ENCODE peak calls at places on chromosomes 1 and 21, in five cellular contexts. Z is left lung; T is astrocyte; U is IMR-90; W is CD8-positive, alpha-beta T cell. C is an unnamed sample.

GRCh38 chr1:116754203-116754977 is at the start of gene CD2:
- DNase-seq in T (no peak), W (peak), U (no peak), Z (no peak), C (no peak)

GRCh38 chr1:184605941-184606340 is 148.7 kb downstream of the EDEM3 start:
- DNase-seq in T (no peak), W (no peak), U (peak), Z (no peak), C (no peak)

GRCh38 chr1:182629674-182630073 is 25.5 kb upstream of the RGS16 start:
- DNase-seq in T (no peak), Z (no peak), U (no peak), W (peak), C (no peak)

GRCh38 chr1:182111496-182111895 is 50.0 kb upstream of the ZNF648 start:
- DNase-seq in W (no peak), Z (no peak), T (no peak), U (no peak), C (no peak)

GRCh38 chr1:157371211-157371610 is 181.1 kb downstream of the FCRL5 start:
- DNase-seq in Z (no peak), U (no peak), W (no peak), T (no peak), C (no peak)

GRCh38 chr1:204192589-204193352 is 3.5 kb downstream of the KISS1 start:
- DNase-seq in T (peak), U (no peak), W (no peak), Z (no peak), C (no peak)

GRCh38 chr1:191929383-191929782 is 228.9 kb upstream of the RGS18 start:
- DNase-seq in Z (no peak), U (no peak), T (no peak), W (no peak), C (no peak)

GRCh38 chr1:247908761-247909160 is 11.3 kb upstream of the OR2T8 start:
- DNase-seq in U (no peak), W (no peak), T (no peak), Z (no peak), C (no peak)

GRCh38 chr1:172742599-172743500 is 83.9 kb downstream of the FASLG start:
- DNase-seq in Z (no peak), W (no peak), T (no peak), U (peak), C (no peak)

GRCh38 chr1:101055623-101056022 is 30.0 kb upstream of the DPH5 start:
- DNase-seq in U (no peak), W (no peak), Z (no peak), T (no peak), C (no peak)

GRCh38 chr21:38905328-38905727 is 99.6 kb downstream of the ETS2 start:
- DNase-seq in U (no peak), W (no peak), Z (no peak), T (no peak), C (no peak)

GRCh38 chr1:67893126-67893495 is 59.8 kb upstream of the GNG12 start:
- DNase-seq in W (no peak), U (no peak), Z (no peak), T (no peak), C (no peak)

GRCh38 chr21:36330904-36331303 is 10.9 kb downstream of the MORC3 start:
- DNase-seq in U (peak), Z (no peak), T (peak), W (peak), C (no peak)

GRCh38 chr1:7652551-7653098 is 118.5 kb upstream of the VAMP3 start:
- DNase-seq in W (no peak), Z (no peak), T (no peak), U (no peak), C (no peak)

GRCh38 chr1:16498573-16499359 is 15.3 kb downstream of the RNU1-1 start:
- DNase-seq in U (peak), Z (peak), T (peak), W (peak), C (peak)

GRCh38 chr1:3609016-3609768 is 2.1 kb downstream of the MEGF6 start:
- DNase-seq in W (no peak), T (no peak), Z (no peak), U (no peak), C (no peak)

GRCh38 chr1:3609769-3610157 is 1.5 kb downstream of the MEGF6 start:
- DNase-seq in W (no peak), U (no peak), T (no peak), Z (no peak), C (no peak)

GRCh38 chr1:3606779-3607702 is 4.3 kb downstream of the MEGF6 start:
- DNase-seq in W (no peak), Z (no peak), T (no peak), U (no peak), C (no peak)

GRCh38 chr1:3607703-3608065 is 3.6 kb downstream of the MEGF6 start:
- DNase-seq in Z (no peak), T (no peak), W (no peak), U (no peak), C (no peak)

GRCh38 chr1:3608154-3608553 is 3.2 kb downstream of the MEGF6 start:
- DNase-seq in Z (no peak), U (no peak), T (no peak), W (no peak), C (no peak)
- TF ChIP-seq CTCF in Z (no peak), U (no peak), T (no peak), W (no peak), C (no peak)

DNA sequence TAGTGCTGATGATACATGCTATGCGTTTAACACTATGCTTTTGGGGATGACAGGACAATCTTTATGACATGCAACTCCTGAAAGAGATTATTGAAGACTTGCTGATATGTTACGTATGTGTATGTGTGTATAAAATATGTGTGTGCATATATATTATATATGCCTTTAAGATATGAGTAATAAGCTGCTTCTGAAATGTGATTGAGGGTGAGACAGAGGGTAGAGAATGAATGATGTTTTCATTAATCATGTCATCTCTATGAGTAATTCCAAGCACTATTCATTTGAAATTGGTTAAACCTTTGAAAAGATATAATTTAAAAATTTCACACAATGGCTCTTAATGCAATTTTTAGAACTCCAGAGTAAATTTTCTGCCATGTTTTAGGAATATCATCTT is 5.8 kb downstream of the BCL9 start:
- DNase-seq in Z (no peak), U (no peak), W (no peak), T (no peak), C (no peak)
- TF ChIP-seq CTCF in Z (no peak), U (no peak), W (no peak), T (no peak), C (no peak)

DNA sequence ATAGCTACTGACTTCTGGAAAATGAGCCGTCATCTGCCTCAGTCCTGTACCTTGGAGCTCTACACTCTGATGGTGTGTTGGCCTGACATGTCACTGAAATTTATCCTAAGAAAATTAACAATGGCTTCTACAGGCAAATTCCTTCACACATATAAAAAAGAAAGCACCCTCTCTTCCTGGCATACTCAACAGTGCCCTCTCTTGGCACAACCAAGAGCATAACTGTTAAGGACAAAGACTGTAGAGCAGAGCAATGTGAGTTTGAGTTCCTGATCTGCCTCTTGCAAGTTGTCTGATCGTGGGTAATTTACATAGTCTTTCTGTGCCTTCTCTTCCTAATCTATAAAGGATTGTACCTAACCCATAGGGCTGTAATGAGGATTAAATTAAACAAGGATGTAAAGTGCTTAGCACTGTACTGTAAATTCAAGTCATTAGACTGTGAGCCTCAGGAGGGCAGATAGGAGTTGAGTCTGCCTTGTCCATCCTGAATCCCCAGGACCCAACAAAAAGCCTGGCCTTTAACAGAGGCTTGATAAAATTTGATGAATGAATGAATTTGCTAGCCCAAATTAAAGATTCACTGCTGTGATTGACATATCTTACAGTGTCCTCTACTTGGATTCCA is 83.5 kb downstream of the SYF2 start:
- DNase-seq in T (no peak), W (peak), U (no peak), Z (no peak), C (no peak)
- TF ChIP-seq CTCF in T (no peak), W (peak), U (peak), Z (peak), C (no peak)

DNA sequence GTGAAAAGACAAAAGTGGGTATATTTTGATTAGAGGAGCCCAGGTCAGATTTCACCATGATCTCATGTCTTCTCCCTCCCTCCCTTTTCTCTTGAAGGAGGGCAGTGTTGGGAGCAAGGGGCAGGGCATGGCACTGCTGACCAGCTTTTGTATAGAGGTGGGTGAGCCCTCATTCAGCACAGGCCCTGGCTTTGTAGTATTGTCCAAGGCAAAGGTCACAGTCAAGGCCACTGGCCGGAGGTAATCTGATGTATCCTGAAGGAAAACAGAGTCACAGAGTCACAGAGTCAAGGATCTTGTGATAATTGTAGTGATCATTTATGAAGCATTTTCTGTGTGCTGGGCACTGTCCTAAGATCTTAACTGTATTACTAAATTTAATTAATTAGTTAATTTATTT is 11.9 kb downstream of the ITGA10 start:
- DNase-seq in T (no peak), W (no peak), Z (no peak), U (no peak), C (no peak)
- TF ChIP-seq CTCF in T (no peak), W (no peak), Z (no peak), U (no peak), C (no peak)

GRCh38 chr21:41832230-41833137 is 46.7 kb downstream of the PRDM15 start:
- DNase-seq in U (no peak), T (no peak), W (no peak), Z (peak), C (no peak)
- TF ChIP-seq CTCF in U (no peak), T (no peak), W (no peak), Z (no peak), C (no peak)

GRCh38 chr1:15033264-15033663 is 120.3 kb upstream of the TMEM51 start:
- DNase-seq in W (no peak), U (peak), T (peak), Z (no peak), C (no peak)
- TF ChIP-seq CTCF in W (no peak), U (peak), T (peak), Z (no peak), C (no peak)

GRCh38 chr1:27979859-27980201 is 20.1 kb downstream of the XKR8 start:
- DNase-seq in T (no peak), U (no peak), Z (no peak), W (no peak), C (no peak)
- TF ChIP-seq CTCF in T (no peak), U (no peak), Z (no peak), W (peak), C (no peak)

C was measured in mesothelial cell of epicardium.